ENCODE peak calls at places on chromosome 3, in six cellular contexts. O, R, C, E, Q and N are unnamed samples.

GRCh38 chr3:31802981-31803380 is 178.1 kb downstream of the OSBPL10 start:
- DNase-seq in O (no peak), R (no peak), C (no peak), E (no peak), Q (no peak), N (no peak)

GRCh38 chr3:172202797-172203196 is 163.4 kb downstream of the FNDC3B start:
- DNase-seq in O (no peak), R (no peak), C (no peak), E (no peak), Q (no peak), N (no peak)

GRCh38 chr3:113266738-113267137 is 55.4 kb downstream of the BOC start:
- DNase-seq in O (no peak), R (no peak), C (no peak), E (no peak), Q (no peak), N (no peak)

GRCh38 chr3:125957674-125958510 is 11.1 kb upstream of the ROPN1B start:
- DNase-seq in O (no peak), R (peak), C (no peak), E (no peak), Q (no peak), N (no peak)

GRCh38 chr3:181752202-181752671 is 40.5 kb downstream of the SOX2 start:
- DNase-seq in O (no peak), R (no peak), C (peak), E (no peak), Q (no peak), N (no peak)

GRCh38 chr3:165195628-165196576 is at the start of gene SLITRK3:
- DNase-seq in O (no peak), R (no peak), C (no peak), E (no peak), Q (no peak), N (no peak)

GRCh38 chr3:71975573-71975972 is 190.6 kb upstream of the PROK2 start:
- DNase-seq in O (no peak), R (no peak), C (no peak), E (no peak), Q (no peak), N (no peak)

GRCh38 chr3:27387625-27388024 is 18.4 kb upstream of the NEK10 start:
- DNase-seq in O (no peak), R (no peak), C (peak), E (no peak), Q (no peak), N (no peak)

GRCh38 chr3:151552589-151552988 is 91.7 kb upstream of the IGSF10 start:
- DNase-seq in O (no peak), R (no peak), C (peak), E (no peak), Q (no peak), N (no peak)

GRCh38 chr3:118548434-118548833 is 486.2 kb downstream of the IGSF11 start:
- DNase-seq in O (no peak), R (no peak), C (no peak), E (no peak), Q (no peak), N (no peak)
- H3K27ac ChIP-seq in O (no peak), R (no peak), C (no peak), E (no peak), Q (no peak), N (no peak)

DNA sequence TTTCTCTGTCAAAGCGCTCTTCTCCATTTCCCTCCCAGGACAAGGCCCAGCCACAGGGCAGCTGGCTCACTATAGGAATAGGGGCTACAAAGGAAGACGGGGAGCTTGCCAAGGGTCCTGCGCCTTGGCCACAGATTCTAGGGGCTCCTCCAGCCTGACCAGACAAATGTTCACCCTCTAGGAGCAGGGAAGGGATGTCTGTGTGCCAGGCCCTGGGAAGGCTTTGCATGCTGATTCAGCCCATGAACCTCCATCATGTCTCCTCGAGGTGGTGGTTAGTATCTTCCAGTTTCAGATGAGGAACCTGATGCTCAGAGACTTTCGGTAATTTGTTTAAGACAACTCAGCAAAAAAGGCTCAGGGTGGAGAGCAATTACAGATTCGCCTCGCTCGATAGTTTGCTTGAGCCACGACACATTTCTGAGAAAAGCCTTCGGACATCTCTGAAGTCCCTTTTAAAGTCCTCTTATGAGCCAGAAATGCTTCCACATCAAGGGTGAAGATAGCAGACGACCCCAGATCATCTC is 110.0 kb downstream of the XXYLT1 start:
- DNase-seq in O (peak), R (no peak), C (no peak), E (no peak), Q (no peak), N (no peak)
- H3K4me3 ChIP-seq in O (no peak), R (no peak), C (no peak), E (no peak), Q (no peak), N (no peak)

DNA sequence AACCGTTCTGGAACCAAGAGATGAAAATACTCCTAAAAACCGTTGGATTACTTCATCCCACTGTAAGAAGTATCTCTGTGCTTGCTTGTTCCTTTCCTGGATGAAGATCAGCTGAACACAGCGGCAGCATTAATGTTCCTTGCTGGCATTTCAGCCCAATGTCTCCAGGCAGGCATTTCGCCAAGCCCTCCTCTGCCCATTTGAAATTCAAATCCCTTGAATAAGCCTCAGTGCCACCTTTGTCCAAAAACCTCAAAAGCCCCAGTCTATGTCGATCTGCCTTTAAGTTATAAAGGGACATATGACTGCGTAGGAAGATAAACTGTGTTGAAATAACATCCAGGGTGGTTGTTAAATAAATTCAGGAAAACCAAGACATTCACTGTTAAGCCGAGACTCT is 156.8 kb upstream of the PDZRN3 start:
- DNase-seq in O (no peak), R (no peak), C (no peak), E (no peak), Q (no peak), N (no peak)
- H3K27ac ChIP-seq in O (no peak), R (no peak), C (no peak), E (no peak), Q (no peak), N (no peak)

GRCh38 chr3:70000563-70001081 is 1.1 kb downstream of the SAMMSON start:
- DNase-seq in O (no peak), R (no peak), C (peak), E (no peak), Q (no peak), N (no peak)

GRCh38 chr3:69999191-70000027 is at the start of gene SAMMSON:
- DNase-seq in O (no peak), R (peak), C (peak), E (no peak), Q (no peak), N (no peak)

GRCh38 chr3:70000028-70000410 is 486 bp downstream of the SAMMSON start:
- DNase-seq in O (no peak), R (no peak), C (no peak), E (no peak), Q (no peak), N (no peak)

GRCh38 chr3:69997486-69998307 is 1.8 kb upstream of the SAMMSON start:
- DNase-seq in O (no peak), R (no peak), C (no peak), E (no peak), Q (no peak), N (no peak)

GRCh38 chr3:69998759-69999158 is 774 bp upstream of the SAMMSON start:
- DNase-seq in O (no peak), R (no peak), C (no peak), E (no peak), Q (no peak), N (no peak)
- H3K4me3 ChIP-seq in O (no peak), R (peak), C (no peak), E (no peak), Q (peak), N (no peak)

DNA sequence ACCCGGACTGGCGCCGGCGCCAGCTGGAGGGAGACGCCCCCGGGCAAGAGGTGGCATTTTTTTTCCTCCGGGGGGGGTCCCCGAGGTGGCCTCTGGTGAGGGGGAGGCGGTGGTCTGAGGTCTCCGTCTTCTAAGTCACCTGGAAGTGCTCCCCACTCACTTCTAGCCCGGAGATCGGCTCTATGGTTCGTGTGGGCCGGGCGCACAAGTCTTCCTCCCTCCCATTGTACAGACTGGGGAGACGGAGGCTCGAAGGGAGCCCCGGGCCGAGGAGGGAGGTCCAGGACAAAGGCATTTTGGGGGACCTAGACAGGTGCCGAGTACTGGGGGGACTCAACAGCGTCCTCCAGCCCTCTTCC is 4.4 kb downstream of the GATA2 start:
- DNase-seq in O (no peak), R (no peak), C (peak), E (no peak), Q (no peak), N (no peak)
- H3K27ac ChIP-seq in O (no peak), R (peak), C (peak), E (no peak), Q (peak), N (no peak)

DNA sequence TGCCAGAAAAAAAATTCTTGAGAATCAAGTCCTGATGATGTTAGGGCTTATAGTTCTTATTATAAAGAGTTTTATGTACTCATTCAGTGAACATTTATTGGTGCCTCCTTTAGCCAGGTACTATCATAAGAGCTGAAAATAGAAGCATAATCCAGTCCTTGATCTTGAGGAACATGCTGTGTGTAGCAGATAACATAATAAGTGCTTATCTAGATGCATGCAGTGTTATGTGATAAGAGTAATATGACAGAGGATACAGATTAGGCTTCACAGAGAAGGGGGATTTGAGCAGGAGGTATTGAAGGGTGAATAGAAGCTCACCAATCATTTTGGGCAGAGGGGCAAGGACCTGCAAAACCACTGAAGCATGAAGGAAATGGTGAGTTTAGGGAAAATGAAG is 1.1 kb downstream of the CCR2 start:
- DNase-seq in O (no peak), R (no peak), C (no peak), E (no peak), Q (no peak), N (no peak)
- H3K4me3 ChIP-seq in O (no peak), R (no peak), C (no peak), E (peak), Q (no peak), N (no peak)

GRCh38 chr3:135103913-135104312 is 308.9 kb downstream of the EPHB1 start:
- DNase-seq in O (no peak), R (no peak), C (no peak), E (no peak), Q (no peak), N (no peak)

GRCh38 chr3:135109681-135110080 is 314.6 kb downstream of the EPHB1 start:
- DNase-seq in O (no peak), R (no peak), C (no peak), E (no peak), Q (no peak), N (no peak)

GRCh38 chr3:135107043-135107442 is 312.0 kb downstream of the EPHB1 start:
- DNase-seq in O (no peak), R (no peak), C (no peak), E (no peak), Q (no peak), N (no peak)

GRCh38 chr3:135106445-135106844 is 311.4 kb downstream of the EPHB1 start:
- DNase-seq in O (peak), R (no peak), C (peak), E (no peak), Q (no peak), N (no peak)
- H3K27ac ChIP-seq in O (no peak), R (no peak), C (no peak), E (no peak), Q (no peak), N (no peak)

GRCh38 chr3:37787027-37787868 is 74.4 kb upstream of the CTDSPL start:
- DNase-seq in O (no peak), R (no peak), C (peak), E (no peak), Q (no peak), N (no peak)
- H3K4me3 ChIP-seq in O (no peak), R (no peak), C (no peak), E (no peak), Q (no peak), N (no peak)

GRCh38 chr3:61299981-61300380 is 48.7 kb upstream of the FHIT start:
- DNase-seq in O (no peak), R (no peak), C (no peak), E (no peak), Q (no peak), N (no peak)
- H3K27ac ChIP-seq in O (no peak), R (no peak), C (no peak), E (no peak), Q (no peak), N (no peak)